ENCODE peak calls at places on chromosomes 13 and 19, in seven cellular contexts. N, J, C, P, H, S and E are unnamed samples.

GRCh38 chr19:40231544-40232424 is 5.3 kb upstream of the CCNP start:
- DNase-seq in N (no peak), S (no peak), C (no peak), H (no peak), P (no peak), J (no peak), E (no peak)

GRCh38 chr13:109336730-109337129 is 449.7 kb downstream of the IRS2 start:
- DNase-seq in C (peak; percentile 88), J (no peak), P (no peak), N (peak; percentile 16), H (no peak), S (no peak), E (no peak)

GRCh38 chr13:57631607-57632275 is at the start of gene PCDH17:
- DNase-seq in S (peak; percentile 80), P (no peak), C (peak; percentile 4), J (no peak), N (no peak), H (no peak), E (no peak)

GRCh38 chr13:87669379-87669978 is 1.7 kb upstream of the SLITRK5 start:
- DNase-seq in P (no peak), S (no peak), H (peak; percentile 54), J (no peak), C (no peak), N (no peak), E (no peak)

GRCh38 chr19:55838906-55839305 is 2.6 kb downstream of the NLRP4 start:
- DNase-seq in C (no peak), P (no peak), S (no peak), N (no peak), J (no peak), H (no peak), E (no peak)

GRCh38 chr13:20873348-20873747 is 29.2 kb downstream of the XPO4 start:
- DNase-seq in P (no peak), H (no peak), C (peak; percentile 40), J (no peak), S (no peak), N (no peak), E (no peak)

GRCh38 chr19:56538761-56539263 is at the start of gene ZFP28:
- DNase-seq in P (peak; percentile 65), S (no peak), H (peak; percentile 81), C (no peak), N (no peak), J (no peak), E (peak; percentile 27)

GRCh38 chr13:45048890-45049407 is 59.6 kb downstream of the GPALPP1 start:
- DNase-seq in C (no peak), S (no peak), P (no peak), H (no peak), N (no peak), J (no peak), E (no peak)

GRCh38 chr19:49200238-49200862 is 42.8 kb downstream of the TRPM4 start:
- DNase-seq in J (peak; percentile 5), H (no peak), P (no peak), C (no peak), S (no peak), N (no peak), E (no peak)

GRCh38 chr19:55431183-55431582 is 11.9 kb downstream of the SHISA7 start:
- DNase-seq in P (no peak), S (no peak), C (no peak), H (no peak), N (no peak), J (no peak), E (no peak)

GRCh38 chr19:30784850-30785459 is 412.8 kb downstream of the ZNF536 start:
- DNase-seq in P (peak; percentile 24), C (peak; percentile 47), N (no peak), S (peak; percentile 17), H (no peak), J (peak; percentile 43), E (peak; percentile 25)

GRCh38 chr19:31350693-31351211 is 1.5 kb upstream of the TSHZ3 start:
- DNase-seq in P (no peak), J (no peak), S (peak; percentile 53), H (no peak), N (no peak), C (peak; percentile 57), E (no peak)

GRCh38 chr13:111343186-111343805 is 22.9 kb downstream of the TEX29 start:
- DNase-seq in H (no peak), N (no peak), C (no peak), P (no peak), S (no peak), J (no peak), E (no peak)